ENCODE peak calls at places on chromosomes 5 and 9, in five cellular contexts. S, W, V, J and L are unnamed samples.

GRCh38 chr5:60010328-60010727 is 116.8 kb upstream of the PDE4D start:
- DNase-seq in W (no peak), S (no peak), J (no peak), V (no peak), L (peak; percentile 4)

GRCh38 chr9:107270580-107270979 is 12.5 kb upstream of the RAD23B start:
- DNase-seq in V (no peak), W (no peak), S (no peak), J (no peak), L (no peak)

GRCh38 chr5:169637856-169638190 is 748 bp downstream of the DOCK2 start:
- DNase-seq in J (peak; percentile 43), S (no peak), W (no peak), V (no peak), L (peak; percentile 89)

GRCh38 chr9:137445930-137446431 is 4.8 kb upstream of the ENTPD8 start:
- DNase-seq in W (no peak), J (no peak), S (no peak), V (no peak), L (no peak)

GRCh38 chr9:131069699-131070098 is 26.6 kb upstream of the AIF1L start:
- DNase-seq in V (no peak), J (no peak), W (no peak), S (no peak), L (no peak)

GRCh38 chr9:127189628-127190027 is 67.2 kb upstream of the ANGPTL2 start:
- DNase-seq in V (no peak), J (no peak), W (no peak), S (no peak), L (no peak)

GRCh38 chr5:139426222-139426885 is 13.0 kb downstream of the DNAJC18 start:
- DNase-seq in S (peak; percentile 81), V (peak; percentile 85), W (peak; percentile 84), J (no peak), L (no peak)

GRCh38 chr9:134175291-134175807 is 11.0 kb upstream of the RNU6ATAC start:
- DNase-seq in S (no peak), J (peak; percentile 52), W (no peak), V (no peak), L (no peak)

GRCh38 chr5:43425965-43426364 is 13.8 kb upstream of the CCL28 start:
- DNase-seq in J (no peak), S (peak; percentile 84), W (peak; percentile 98), V (peak; percentile 74), L (no peak)

GRCh38 chr5:56244676-56245075 is 11.5 kb upstream of the ANKRD55 start:
- DNase-seq in V (no peak), W (no peak), J (no peak), S (no peak), L (no peak)

GRCh38 chr9:120043448-120043847 is 536.5 kb downstream of the CDK5RAP2 start:
- DNase-seq in J (no peak), V (no peak), S (no peak), W (no peak), L (no peak)

GRCh38 chr5:171425596-171426244 is 6.3 kb downstream of the FGF18 start:
- DNase-seq in V (no peak), J (no peak), W (no peak), S (no peak), L (no peak)

GRCh38 chr9:35168963-35169362 is 7.2 kb downstream of the UNC13B start:
- DNase-seq in J (no peak), S (no peak), W (no peak), V (no peak), L (no peak)

GRCh38 chr9:35162605-35163315 is 951 bp downstream of the UNC13B start:
- DNase-seq in W (peak; percentile 5), S (peak; percentile 20), V (peak; percentile 3), J (no peak), L (peak; percentile 49)

GRCh38 chr9:35163413-35163812 is 1.6 kb downstream of the UNC13B start:
- DNase-seq in S (no peak), W (no peak), V (no peak), J (no peak), L (no peak)

GRCh38 chr9:35161713-35162604 is at the start of gene UNC13B:
- DNase-seq in S (peak; percentile 97), W (peak; percentile 89), V (peak; percentile 93), J (peak; percentile 97), L (peak; percentile 89)

DNA sequence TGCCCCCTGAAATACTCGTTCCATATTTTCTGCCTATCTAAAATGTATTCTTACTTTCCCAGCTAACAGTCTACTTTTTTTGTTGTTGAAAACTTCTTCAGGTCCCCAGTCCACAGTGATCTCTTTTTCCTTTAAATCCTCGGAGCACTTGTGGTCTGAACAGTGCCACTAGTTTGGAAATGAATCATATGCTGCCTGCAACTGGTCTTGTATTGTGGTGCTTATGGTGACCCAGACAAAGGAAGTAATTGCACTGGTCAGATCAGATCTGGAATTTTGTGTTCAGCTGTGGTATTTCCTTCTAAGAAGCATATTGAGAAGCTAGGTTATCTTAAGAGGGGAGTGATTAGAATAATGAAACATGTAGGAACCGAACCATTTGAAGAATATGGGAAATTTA is 2.9 kb downstream of the UNC13B start:
- DNase-seq in S (peak; percentile 30), W (peak; percentile 85), J (no peak), V (peak; percentile 62), L (no peak)
- H3K4me3 ChIP-seq in S (no peak overlapping the region), W (no peak overlapping the region), J (no peak overlapping the region), V (no peak overlapping the region), L (no peak overlapping the region)

GRCh38 chr9:7983361-7983974 is 183.9 kb upstream of the DMAC1 start:
- DNase-seq in J (no peak), V (no peak), W (no peak), S (no peak), L (no peak)
- H3K4me3 ChIP-seq in J (no peak overlapping the region), V (no peak overlapping the region), W (no peak overlapping the region), S (no peak overlapping the region), L (no peak overlapping the region)

DNA sequence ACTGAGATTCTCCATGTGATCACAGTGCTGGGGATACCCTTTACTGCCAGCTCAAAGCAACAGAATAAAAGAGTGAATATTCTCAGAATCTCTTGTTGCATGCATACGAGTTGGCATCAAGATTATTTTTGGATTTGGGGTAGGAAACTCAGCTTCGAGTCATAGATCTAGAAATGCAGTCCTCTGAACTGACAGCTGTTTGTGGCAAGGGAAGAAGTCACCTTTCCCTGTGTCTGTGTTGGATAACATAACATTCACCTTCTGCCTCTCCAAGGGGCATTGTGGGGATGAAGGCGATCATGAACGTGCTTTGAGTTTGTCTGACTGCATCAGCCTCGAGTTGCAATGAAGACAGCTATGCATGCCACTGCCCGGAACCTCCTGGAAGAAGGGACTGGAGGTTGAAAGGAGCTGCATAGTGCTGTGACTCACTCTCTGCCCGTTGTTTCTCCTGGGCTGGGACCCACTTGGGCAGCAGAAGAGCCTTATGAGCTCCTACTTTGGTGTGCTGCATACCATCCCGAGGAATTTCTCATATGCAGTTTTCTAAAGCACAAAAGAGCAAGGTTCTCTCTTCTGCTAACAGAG is 231.7 kb downstream of the ARHGAP26 start:
- DNase-seq in J (no peak), V (peak; percentile 74), S (peak; percentile 77), W (peak; percentile 91), L (no peak)
- H3K4me3 ChIP-seq in J (no peak overlapping the region), V (no peak overlapping the region), S (no peak overlapping the region), W (no peak overlapping the region), L (no peak overlapping the region)

DNA sequence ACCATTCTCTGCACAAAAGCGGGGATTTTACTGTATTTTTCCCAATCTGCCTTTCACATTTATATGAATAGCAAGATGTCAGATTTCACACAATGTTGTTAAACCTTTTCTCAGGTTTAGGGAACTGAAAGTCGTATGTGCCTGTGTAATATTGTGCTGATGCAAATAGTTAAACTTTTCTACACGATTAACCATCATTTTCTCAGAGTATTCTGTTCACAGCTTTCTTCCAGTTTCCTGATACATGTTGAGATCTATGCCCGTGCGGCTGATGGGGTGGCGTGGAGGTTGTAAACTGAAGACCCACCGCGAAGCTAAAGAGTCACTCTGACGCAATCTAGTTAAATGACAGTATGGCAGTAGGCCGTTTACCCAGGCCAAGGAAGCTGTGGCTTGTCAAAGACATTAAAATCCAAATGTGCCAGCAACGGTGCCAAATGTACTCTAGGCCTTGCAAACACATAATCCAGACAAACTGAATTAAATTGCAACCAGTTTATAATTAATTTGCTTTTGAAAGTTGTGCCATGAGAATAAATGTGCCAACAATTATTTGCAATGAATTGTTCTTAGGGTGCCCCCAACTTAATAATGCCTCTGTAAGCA is 145.7 kb downstream of the EBF1 start:
- DNase-seq in J (no peak), W (no peak), V (peak; percentile 68), S (peak; percentile 47), L (no peak)
- H3K4me3 ChIP-seq in J (no peak overlapping the region), W (no peak overlapping the region), V (no peak overlapping the region), S (no peak overlapping the region), L (no peak overlapping the region)

GRCh38 chr5:83475540-83476469 is 4.3 kb downstream of the VCAN start:
- DNase-seq in W (peak; percentile 97), S (peak; percentile 86), J (no peak), V (peak; percentile 95), L (no peak)
- H3K4me3 ChIP-seq in W (peak overlapping the region; percentile 75), S (peak overlapping the region; percentile 83), J (no peak overlapping the region), V (peak overlapping the region; percentile 82), L (no peak overlapping the region)

DNA sequence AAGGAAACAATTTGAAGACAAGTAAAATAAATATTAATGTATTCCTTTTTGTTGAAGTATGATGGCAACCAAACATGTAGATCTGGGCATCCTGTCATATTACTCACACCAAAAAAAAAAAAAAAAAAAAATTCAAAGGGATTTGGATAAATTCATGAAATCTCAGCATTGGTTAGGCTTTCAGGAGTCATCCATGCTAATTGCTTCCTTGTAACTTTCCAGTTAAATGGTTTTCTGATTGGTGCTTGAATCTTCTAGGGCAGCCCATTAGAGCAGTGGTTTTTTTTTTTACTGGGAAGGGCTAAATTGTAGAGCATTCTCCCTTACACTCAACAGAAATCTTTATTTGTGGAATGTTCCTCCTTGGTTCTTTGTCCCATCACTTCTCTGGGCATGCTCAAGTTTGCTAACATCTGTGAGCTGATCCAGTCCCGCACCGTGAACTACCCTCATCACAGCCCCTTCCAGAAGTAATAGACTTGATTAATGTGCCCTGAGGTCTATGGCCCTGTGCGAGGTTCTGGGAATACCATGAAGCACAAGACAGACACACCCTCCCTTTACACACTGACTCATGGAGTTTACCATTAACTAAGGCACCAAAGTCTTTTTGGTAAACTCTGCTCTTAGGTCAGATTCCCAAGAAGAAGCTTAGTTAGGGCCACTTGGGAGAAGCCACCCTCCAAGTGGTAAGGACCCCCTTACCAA is 56.0 kb downstream of the RGS3 start:
- DNase-seq in V (no peak), W (peak; percentile 70), J (peak; percentile 72), S (peak; percentile 18), L (no peak)
- H3K4me3 ChIP-seq in V (no peak overlapping the region), W (no peak overlapping the region), J (no peak overlapping the region), S (no peak overlapping the region), L (no peak overlapping the region)

GRCh38 chr9:88577736-88578485 is 42.9 kb downstream of the NXNL2 start:
- DNase-seq in J (no peak), W (no peak), V (no peak), S (no peak), L (no peak)
- H3K4me3 ChIP-seq in J (no peak overlapping the region), W (no peak overlapping the region), V (no peak overlapping the region), S (no peak overlapping the region), L (no peak overlapping the region)

DNA sequence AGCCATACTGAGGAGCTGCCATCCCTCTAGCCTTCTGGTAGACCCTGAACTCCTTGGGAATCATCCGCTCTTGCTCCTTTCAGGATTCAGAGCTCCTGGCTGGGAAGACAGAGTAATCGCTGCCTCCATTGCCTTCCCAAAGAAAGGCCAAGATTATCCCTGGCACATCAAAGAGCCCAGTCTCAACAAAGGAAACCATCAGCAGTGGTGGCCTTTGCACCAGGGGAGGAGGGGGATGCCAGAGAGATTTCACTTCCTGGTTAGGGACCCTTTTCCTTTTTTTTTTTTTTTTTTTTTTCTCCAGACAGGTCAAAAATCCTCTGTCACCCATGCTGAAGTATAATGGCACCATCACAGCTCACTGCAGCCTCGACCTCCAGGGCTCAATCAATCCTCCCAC is 16.0 kb upstream of the ERGIC1 start:
- DNase-seq in J (no peak), V (no peak), W (no peak), S (no peak), L (no peak)
- H3K4me3 ChIP-seq in J (no peak overlapping the region), V (no peak overlapping the region), W (no peak overlapping the region), S (no peak overlapping the region), L (no peak overlapping the region)

GRCh38 chr5:97194366-97194765 is 11.3 kb upstream of the RIOK2 start:
- DNase-seq in W (no peak), J (no peak), S (no peak), V (no peak), L (peak; percentile 41)
- H3K4me3 ChIP-seq in W (no peak overlapping the region), J (no peak overlapping the region), S (no peak overlapping the region), V (no peak overlapping the region), L (no peak overlapping the region)